ENCODE peak calls at places on chromosomes 4 and X, in eight cellular contexts. One of them, this sample, is unnamed.

GRCh38 chr4:87974856-87975462 is 555 bp upstream of the SPP1 start:
- DNase-seq in fibroblast of lung: peak; percentile 49
- DNase-seq in cardiac muscle cell: peak; percentile 27
- DNase-seq in WERI-Rb-1: no peak
- DNase-seq in IMR-90: peak; percentile 4
- DNase-seq in MM.1S: no peak
- DNase-seq in pancreas: peak; percentile 60
- DNase-seq in sigmoid colon: no peak
- DNase-seq in this sample: no peak

GRCh38 chrX:152821145-152821765 is 9.3 kb downstream of the CETN2 start:
- DNase-seq in fibroblast of lung: peak; percentile 11
- DNase-seq in cardiac muscle cell: peak; percentile 59
- DNase-seq in WERI-Rb-1: peak; percentile 72
- DNase-seq in IMR-90: peak; percentile 32
- DNase-seq in MM.1S: peak; percentile 21
- DNase-seq in pancreas: peak; percentile 72
- DNase-seq in sigmoid colon: no peak
- DNase-seq in this sample: no peak

GRCh38 chrX:7100022-7100421 is 47.5 kb upstream of the STS start:
- DNase-seq in fibroblast of lung: no peak
- DNase-seq in cardiac muscle cell: no peak
- DNase-seq in WERI-Rb-1: no peak
- DNase-seq in IMR-90: no peak
- DNase-seq in MM.1S: no peak
- DNase-seq in pancreas: no peak
- DNase-seq in sigmoid colon: no peak
- DNase-seq in this sample: no peak

GRCh38 chr4:73252001-73252400 is 6.6 kb downstream of the ANKRD17 start:
- DNase-seq in fibroblast of lung: no peak
- DNase-seq in cardiac muscle cell: no peak
- DNase-seq in WERI-Rb-1: no peak
- DNase-seq in IMR-90: peak; percentile 23
- DNase-seq in MM.1S: no peak
- DNase-seq in pancreas: no peak
- DNase-seq in sigmoid colon: no peak
- DNase-seq in this sample: no peak

GRCh38 chrX:6024204-6024603 is 204.5 kb downstream of the NLGN4X start:
- DNase-seq in fibroblast of lung: peak; percentile 82
- DNase-seq in cardiac muscle cell: no peak
- DNase-seq in WERI-Rb-1: no peak
- DNase-seq in IMR-90: no peak
- DNase-seq in MM.1S: no peak
- DNase-seq in pancreas: no peak
- DNase-seq in sigmoid colon: no peak
- DNase-seq in this sample: no peak

GRCh38 chr4:43680416-43680815 is 768.2 kb downstream of the KCTD8 start:
- DNase-seq in fibroblast of lung: no peak
- DNase-seq in cardiac muscle cell: no peak
- DNase-seq in WERI-Rb-1: no peak
- DNase-seq in IMR-90: no peak
- DNase-seq in MM.1S: no peak
- DNase-seq in pancreas: no peak
- DNase-seq in sigmoid colon: no peak
- DNase-seq in this sample: no peak

GRCh38 chr4:93203708-93204107 is 624.8 kb upstream of the ATOH1 start:
- DNase-seq in fibroblast of lung: peak; percentile 1
- DNase-seq in cardiac muscle cell: no peak
- DNase-seq in WERI-Rb-1: no peak
- DNase-seq in IMR-90: peak; percentile 12
- DNase-seq in MM.1S: no peak
- DNase-seq in pancreas: no peak
- DNase-seq in sigmoid colon: no peak
- DNase-seq in this sample: no peak

GRCh38 chr4:157999723-158000122 is 173.1 kb downstream of the GASK1B start:
- DNase-seq in fibroblast of lung: no peak
- DNase-seq in cardiac muscle cell: no peak
- DNase-seq in WERI-Rb-1: no peak
- DNase-seq in IMR-90: no peak
- DNase-seq in MM.1S: no peak
- DNase-seq in pancreas: no peak
- DNase-seq in sigmoid colon: no peak
- DNase-seq in this sample: no peak

GRCh38 chr4:36676139-36677050 is 395.0 kb downstream of the DTHD1 start:
- DNase-seq in fibroblast of lung: peak; percentile 11
- DNase-seq in cardiac muscle cell: no peak
- DNase-seq in WERI-Rb-1: no peak
- DNase-seq in IMR-90: no peak
- DNase-seq in MM.1S: no peak
- DNase-seq in pancreas: no peak
- DNase-seq in sigmoid colon: no peak
- DNase-seq in this sample: no peak

GRCh38 chrX:12701625-12702024 is 89.6 kb upstream of the PRPS2 start:
- DNase-seq in fibroblast of lung: peak; percentile 46
- DNase-seq in cardiac muscle cell: peak; percentile 80
- DNase-seq in WERI-Rb-1: peak; percentile 54
- DNase-seq in IMR-90: peak; percentile 68
- DNase-seq in MM.1S: peak; percentile 52
- DNase-seq in pancreas: peak; percentile 75
- DNase-seq in sigmoid colon: peak; percentile 73
- DNase-seq in this sample: peak; percentile 54

GRCh38 chr4:189843392-189844009 is 97.2 kb upstream of the FRG1 start:
- DNase-seq in fibroblast of lung: no peak
- DNase-seq in cardiac muscle cell: no peak
- DNase-seq in WERI-Rb-1: no peak
- DNase-seq in IMR-90: no peak
- DNase-seq in MM.1S: no peak
- DNase-seq in pancreas: no peak
- DNase-seq in sigmoid colon: no peak
- DNase-seq in this sample: no peak

GRCh38 chrX:12910424-12910823 is 4.0 kb downstream of the TLR8 start:
- DNase-seq in fibroblast of lung: no peak
- DNase-seq in cardiac muscle cell: no peak
- DNase-seq in WERI-Rb-1: no peak
- DNase-seq in IMR-90: no peak
- DNase-seq in MM.1S: no peak
- DNase-seq in pancreas: no peak
- DNase-seq in sigmoid colon: no peak
- DNase-seq in this sample: no peak

GRCh38 chr4:101885574-101885973 is 95.0 kb downstream of the BANK1 start:
- DNase-seq in fibroblast of lung: no peak
- DNase-seq in cardiac muscle cell: no peak
- DNase-seq in WERI-Rb-1: no peak
- DNase-seq in IMR-90: no peak
- DNase-seq in MM.1S: no peak
- DNase-seq in pancreas: no peak
- DNase-seq in sigmoid colon: no peak
- DNase-seq in this sample: no peak

GRCh38 chrX:103716967-103717366 is 6.3 kb downstream of the TMEM31 start:
- DNase-seq in fibroblast of lung: peak; percentile 89
- DNase-seq in cardiac muscle cell: no peak
- DNase-seq in WERI-Rb-1: no peak
- DNase-seq in IMR-90: peak; percentile 89
- DNase-seq in MM.1S: no peak
- DNase-seq in pancreas: no peak
- DNase-seq in sigmoid colon: no peak
- DNase-seq in this sample: no peak

GRCh38 chr4:52864816-52865215 is 2.7 kb downstream of the RASL11B start:
- DNase-seq in fibroblast of lung: peak; percentile 71
- DNase-seq in cardiac muscle cell: no peak
- DNase-seq in WERI-Rb-1: no peak
- DNase-seq in IMR-90: peak; percentile 35
- DNase-seq in MM.1S: no peak
- DNase-seq in pancreas: no peak
- DNase-seq in sigmoid colon: no peak
- DNase-seq in this sample: no peak

GRCh38 chr4:148443550-148444295 is 1.5 kb upstream of the NR3C2 start:
- DNase-seq in fibroblast of lung: peak; percentile 3
- DNase-seq in cardiac muscle cell: peak; percentile 22
- DNase-seq in WERI-Rb-1: peak; percentile 26
- DNase-seq in IMR-90: no peak
- DNase-seq in MM.1S: peak; percentile 36
- DNase-seq in pancreas: peak; percentile 83
- DNase-seq in sigmoid colon: peak; percentile 83
- DNase-seq in this sample: peak; percentile 67

GRCh38 chr4:148757171-148757570 is 315.0 kb upstream of the NR3C2 start:
- DNase-seq in fibroblast of lung: no peak
- DNase-seq in cardiac muscle cell: no peak
- DNase-seq in WERI-Rb-1: no peak
- DNase-seq in IMR-90: peak; percentile 66
- DNase-seq in MM.1S: no peak
- DNase-seq in pancreas: no peak
- DNase-seq in sigmoid colon: no peak
- DNase-seq in this sample: no peak

GRCh38 chr4:41217020-41217333 is 2.6 kb upstream of the APBB2 start:
- DNase-seq in fibroblast of lung: no peak
- DNase-seq in cardiac muscle cell: no peak
- DNase-seq in WERI-Rb-1: no peak
- DNase-seq in IMR-90: no peak
- DNase-seq in MM.1S: no peak
- DNase-seq in pancreas: no peak
- DNase-seq in sigmoid colon: no peak
- DNase-seq in this sample: no peak

GRCh38 chr4:41215969-41216293 is 1.6 kb upstream of the APBB2 start:
- DNase-seq in fibroblast of lung: no peak
- DNase-seq in cardiac muscle cell: no peak
- DNase-seq in WERI-Rb-1: no peak
- DNase-seq in IMR-90: no peak
- DNase-seq in MM.1S: no peak
- DNase-seq in pancreas: no peak
- DNase-seq in sigmoid colon: no peak
- DNase-seq in this sample: no peak

GRCh38 chr4:41216294-41217019 is 2.1 kb upstream of the APBB2 start:
- DNase-seq in fibroblast of lung: peak; percentile 62
- DNase-seq in cardiac muscle cell: peak; percentile 81
- DNase-seq in WERI-Rb-1: peak; percentile 94
- DNase-seq in IMR-90: peak; percentile 57
- DNase-seq in MM.1S: peak; percentile 72
- DNase-seq in pancreas: peak; percentile 90
- DNase-seq in sigmoid colon: peak; percentile 89
- DNase-seq in this sample: peak; percentile 89

GRCh38 chr4:41218703-41219102 is 4.4 kb upstream of the APBB2 start:
- DNase-seq in fibroblast of lung: no peak
- DNase-seq in cardiac muscle cell: no peak
- DNase-seq in WERI-Rb-1: no peak
- DNase-seq in IMR-90: no peak
- DNase-seq in MM.1S: no peak
- DNase-seq in pancreas: no peak
- DNase-seq in sigmoid colon: no peak
- DNase-seq in this sample: no peak

GRCh38 chr4:41217373-41217772 is 3.0 kb upstream of the APBB2 start:
- DNase-seq in fibroblast of lung: no peak
- DNase-seq in cardiac muscle cell: no peak
- DNase-seq in WERI-Rb-1: no peak
- DNase-seq in IMR-90: no peak
- DNase-seq in MM.1S: no peak
- DNase-seq in pancreas: no peak
- DNase-seq in sigmoid colon: no peak
- DNase-seq in this sample: no peak
- H3K4me3 ChIP-seq in fibroblast of lung: no peak overlapping the region
- H3K4me3 ChIP-seq in cardiac muscle cell: no peak overlapping the region
- H3K4me3 ChIP-seq in WERI-Rb-1: no peak overlapping the region
- H3K4me3 ChIP-seq in IMR-90: no peak overlapping the region
- H3K4me3 ChIP-seq in MM.1S: no peak overlapping the region
- H3K4me3 ChIP-seq in pancreas: no peak overlapping the region
- H3K4me3 ChIP-seq in sigmoid colon: no peak overlapping the region
- H3K4me3 ChIP-seq in this sample: no peak overlapping the region

GRCh38 chr4:134727696-134728095 is 526.1 kb upstream of the PABPC4L start:
- DNase-seq in fibroblast of lung: no peak
- DNase-seq in cardiac muscle cell: no peak
- DNase-seq in WERI-Rb-1: no peak
- DNase-seq in IMR-90: no peak
- DNase-seq in MM.1S: no peak
- DNase-seq in pancreas: no peak
- DNase-seq in sigmoid colon: no peak
- DNase-seq in this sample: no peak
- H3K27ac ChIP-seq in fibroblast of lung: no peak overlapping the region
- H3K27ac ChIP-seq in cardiac muscle cell: no peak overlapping the region
- H3K27ac ChIP-seq in WERI-Rb-1: no peak overlapping the region
- H3K27ac ChIP-seq in IMR-90: no peak overlapping the region
- H3K27ac ChIP-seq in MM.1S: no peak overlapping the region
- H3K27ac ChIP-seq in pancreas: no peak overlapping the region
- H3K27ac ChIP-seq in sigmoid colon: no peak overlapping the region
- H3K27ac ChIP-seq in this sample: no peak overlapping the region

GRCh38 chrX:25196221-25196620 is 180.5 kb upstream of the ARX start:
- DNase-seq in fibroblast of lung: no peak
- DNase-seq in cardiac muscle cell: no peak
- DNase-seq in WERI-Rb-1: no peak
- DNase-seq in IMR-90: no peak
- DNase-seq in MM.1S: no peak
- DNase-seq in pancreas: no peak
- DNase-seq in sigmoid colon: no peak
- DNase-seq in this sample: no peak

DNA sequence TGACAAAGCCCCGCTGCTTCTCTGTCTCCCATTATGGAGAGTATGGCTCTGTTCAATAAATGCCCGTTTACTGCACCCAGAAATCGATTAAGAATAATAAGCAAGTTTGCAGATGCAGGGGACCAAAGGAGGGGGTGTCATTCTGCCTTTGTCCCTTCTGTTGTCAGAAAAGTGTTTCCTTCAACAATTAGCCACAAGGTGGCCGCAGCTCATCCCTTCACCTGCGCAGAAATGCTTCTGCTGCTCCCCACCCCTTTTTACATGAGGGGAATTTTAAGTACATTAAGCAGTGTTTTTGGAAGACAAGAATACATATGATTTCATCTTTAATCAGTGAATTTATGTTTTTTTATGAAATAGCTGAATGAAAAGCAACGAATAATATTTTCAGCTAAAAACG is 175.6 kb upstream of the ARX start:
- DNase-seq in fibroblast of lung: no peak
- DNase-seq in cardiac muscle cell: no peak
- DNase-seq in WERI-Rb-1: peak; percentile 15
- DNase-seq in IMR-90: no peak
- DNase-seq in MM.1S: no peak
- DNase-seq in pancreas: no peak
- DNase-seq in sigmoid colon: no peak
- DNase-seq in this sample: no peak
- TF ChIP-seq CTCF in fibroblast of lung: no peak
- TF ChIP-seq CTCF in cardiac muscle cell: no peak
- TF ChIP-seq CTCF in WERI-Rb-1: peak; percentile 32
- TF ChIP-seq CTCF in IMR-90: no peak
- TF ChIP-seq CTCF in MM.1S: no peak
- TF ChIP-seq CTCF in pancreas: no peak
- TF ChIP-seq CTCF in sigmoid colon: no peak
- TF ChIP-seq CTCF in this sample: no peak

DNA sequence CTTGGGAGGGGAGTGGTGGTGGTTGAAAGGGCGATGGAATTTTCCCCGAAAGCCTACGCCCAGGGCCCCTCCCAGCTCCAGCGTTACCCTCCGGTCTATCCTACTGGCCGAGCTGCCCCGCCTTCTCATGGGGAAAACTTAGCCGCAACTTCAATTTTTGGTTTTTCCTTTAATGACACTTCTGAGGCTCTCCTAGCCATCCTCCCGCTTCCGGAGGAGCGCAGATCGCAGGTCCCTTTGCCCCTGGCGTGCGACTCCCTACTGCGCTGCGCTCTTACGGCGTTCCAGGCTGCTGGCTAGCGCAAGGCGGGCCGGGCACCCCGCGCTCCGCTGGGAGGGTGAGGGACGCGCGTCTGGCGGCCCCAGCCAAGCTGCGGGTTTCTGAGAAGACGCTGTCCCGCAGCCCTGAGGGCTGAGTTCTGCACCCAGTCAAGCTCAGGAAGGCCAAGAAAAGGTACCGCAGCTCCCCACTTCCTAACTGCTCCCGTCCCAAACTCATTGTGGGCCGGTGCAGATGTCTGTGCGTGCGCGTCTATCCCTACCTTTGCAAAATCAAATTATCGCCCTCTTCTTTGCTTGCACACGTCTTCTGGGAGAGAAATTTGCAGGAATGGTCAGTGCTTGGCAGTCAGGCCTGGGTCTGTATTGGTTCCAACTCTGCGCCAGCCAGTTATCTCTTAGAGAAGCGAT is 533 bp downstream of the IL15 start:
- DNase-seq in fibroblast of lung: peak; percentile 69
- DNase-seq in cardiac muscle cell: peak; percentile 75
- DNase-seq in WERI-Rb-1: peak; percentile 57
- DNase-seq in IMR-90: peak; percentile 64
- DNase-seq in MM.1S: peak; percentile 64
- DNase-seq in pancreas: peak; percentile 79
- DNase-seq in sigmoid colon: peak; percentile 67
- DNase-seq in this sample: peak; percentile 65
- H3K4me3 ChIP-seq in fibroblast of lung: peak overlapping the region; percentile 80
- H3K4me3 ChIP-seq in cardiac muscle cell: peak overlapping the region; percentile 43
- H3K4me3 ChIP-seq in WERI-Rb-1: peak overlapping the region; percentile 73
- H3K4me3 ChIP-seq in IMR-90: peak overlapping the region; percentile 85
- H3K4me3 ChIP-seq in MM.1S: peak overlapping the region; percentile 73
- H3K4me3 ChIP-seq in pancreas: peak overlapping the region; percentile 71
- H3K4me3 ChIP-seq in sigmoid colon: peak overlapping the region; percentile 60
- H3K4me3 ChIP-seq in this sample: peak overlapping the region; percentile 84

This sample was measured in lower lobe of right lung.